ENCODE peak calls at places on chromosomes 16 and 17, in seven cellular contexts. W is H9, Q is IMR-90, U is mesenchymal stem cell, Y is H1, J is mesendoderm, I is trophoblast cell. T is an unnamed sample.

GRCh38 chr17:80028030-80028429 is 7.6 kb downstream of the TBC1D16 start:
- DNase-seq in W (no peak), Q (no peak), U (no peak), Y (no peak), J (no peak), I (no peak), T (no peak)

GRCh38 chr17:53724726-53725125 is 98.0 kb upstream of the KIF2B start:
- DNase-seq in W (no peak), Q (no peak), U (no peak), Y (no peak), J (no peak), I (no peak), T (no peak)

GRCh38 chr17:66526827-66527226 is 224.4 kb downstream of the PRKCA start:
- DNase-seq in W (no peak), Q (no peak), U (peak; percentile 33), Y (no peak), J (no peak), I (no peak), T (no peak)

GRCh38 chr16:55575621-55576020 is 9.1 kb downstream of the CAPNS2 start:
- DNase-seq in W (no peak), Q (no peak), U (no peak), Y (no peak), J (no peak), I (no peak), T (no peak)

GRCh38 chr16:57000271-57001025 is 11.1 kb downstream of the NLRC5 start:
- DNase-seq in W (no peak), Q (peak; percentile 97), U (peak; percentile 93), Y (no peak), J (no peak), I (no peak), T (no peak)

GRCh38 chr17:8430966-8431365 is 4.7 kb upstream of the NDEL1 start:
- DNase-seq in W (no peak), Q (peak; percentile 22), U (no peak), Y (no peak), J (no peak), I (no peak), T (no peak)

GRCh38 chr16:87297918-87298631 is 19.1 kb downstream of the C16orf95 start:
- DNase-seq in W (peak; percentile 70), Q (peak; percentile 10), U (peak; percentile 43), Y (peak; percentile 85), J (peak; percentile 69), I (no peak), T (peak; percentile 63)

GRCh38 chr17:74051348-74051747 is 152.1 kb upstream of the RPL38 start:
- DNase-seq in W (no peak), Q (no peak), U (no peak), Y (no peak), J (no peak), I (no peak), T (no peak)

GRCh38 chr17:8041249-8041928 is 2.5 kb downstream of the ALOX15B start:
- DNase-seq in W (no peak), Q (peak; percentile 73), U (peak; percentile 83), Y (no peak), J (peak; percentile 65), I (peak; percentile 41), T (peak; percentile 38)

GRCh38 chr17:82807562-82807961 is 32.3 kb downstream of the ZNF750 start:
- DNase-seq in W (no peak), Q (no peak), U (no peak), Y (no peak), J (no peak), I (no peak), T (no peak)

GRCh38 chr17:67974186-67974585 is 22.1 kb downstream of the C17orf58 start:
- DNase-seq in W (peak; percentile 72), Q (no peak), U (peak; percentile 69), Y (no peak), J (peak; percentile 85), I (no peak), T (no peak)

GRCh38 chr16:11909653-11910551 is 5.9 kb downstream of the GSPT1 start:
- DNase-seq in W (no peak), Q (peak; percentile 73), U (peak; percentile 76), Y (no peak), J (no peak), I (no peak), T (no peak)

GRCh38 chr17:27989046-27989445 is 53.4 kb upstream of the NLK start:
- DNase-seq in W (no peak), Q (no peak), U (no peak), Y (no peak), J (no peak), I (no peak), T (no peak)
- H2AK5ac ChIP-seq in W (no peak overlapping the region), Q (no peak overlapping the region), U (no peak overlapping the region), Y (no peak overlapping the region), J (no peak overlapping the region), I (no peak overlapping the region), T (no peak overlapping the region)

GRCh38 chr16:19881028-19881427 is 3.6 kb downstream of the GPRC5B start:
- DNase-seq in W (no peak), Q (no peak), U (no peak), Y (no peak), J (no peak), I (no peak), T (no peak)
- H3K9ac ChIP-seq in W (no peak overlapping the region), Q (no peak overlapping the region), U (no peak overlapping the region), Y (no peak overlapping the region), J (no peak overlapping the region), I (no peak overlapping the region), T (no peak overlapping the region)

DNA sequence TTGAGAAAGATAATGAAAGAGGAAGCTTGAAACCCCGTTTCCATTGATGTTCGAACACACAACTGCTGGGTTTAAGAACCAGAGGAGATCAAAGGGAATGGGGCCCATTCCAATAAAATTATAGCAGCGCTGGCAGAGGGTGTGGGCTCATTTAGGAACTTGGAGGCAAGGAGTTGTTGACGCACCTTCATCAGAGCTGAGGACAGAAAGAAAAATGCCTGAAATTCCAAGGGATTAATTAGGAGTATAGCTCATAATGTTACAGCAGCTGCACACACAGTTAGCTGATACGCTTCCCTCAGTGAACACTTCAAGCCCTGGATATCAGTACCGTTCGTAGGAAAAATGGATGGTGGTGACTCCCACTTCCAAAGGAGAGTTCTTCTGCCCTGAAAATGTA is 127.2 kb downstream of the AXIN2 start:
- DNase-seq in W (no peak), Q (no peak), U (no peak), Y (no peak), J (no peak), I (no peak), T (no peak)
- H2AK5ac ChIP-seq in W (no peak overlapping the region), Q (no peak overlapping the region), U (no peak overlapping the region), Y (no peak overlapping the region), J (no peak overlapping the region), I (no peak overlapping the region), T (no peak overlapping the region)

GRCh38 chr17:410674-411401 is 58.2 kb upstream of the RPH3AL start:
- DNase-seq in W (peak; percentile 61), Q (peak; percentile 12), U (peak; percentile 18), Y (peak; percentile 52), J (peak; percentile 46), I (no peak), T (peak; percentile 31)
- H3K9ac ChIP-seq in W (peak overlapping the region; percentile 36), Q (peak overlapping the region; percentile 59), U (peak overlapping the region; percentile 98), Y (peak overlapping the region; percentile 54), J (peak overlapping the region; percentile 81), I (peak overlapping the region; percentile 73), T (peak overlapping the region; percentile 65)

DNA sequence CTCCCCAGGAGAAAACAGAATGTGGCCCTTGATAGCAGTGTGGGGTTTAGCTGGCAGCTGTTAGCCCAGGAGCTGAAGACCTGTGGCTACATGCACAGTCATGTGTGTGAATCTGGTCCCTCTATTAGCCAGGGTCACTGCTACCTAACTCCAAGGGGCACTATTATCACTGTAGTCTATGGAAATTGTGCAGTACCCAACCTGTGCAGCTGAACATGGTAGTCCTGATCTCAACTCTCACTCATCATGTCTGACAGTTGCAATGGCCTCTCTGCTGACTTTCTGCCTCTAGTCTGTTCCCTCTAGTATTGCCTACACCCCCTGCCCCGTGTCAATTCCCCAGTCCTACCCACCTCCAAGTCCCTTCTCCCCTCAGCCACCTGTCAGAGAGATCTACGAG is 67.4 kb downstream of the RAB11FIP4 start:
- DNase-seq in W (no peak), Q (no peak), U (no peak), Y (no peak), J (no peak), I (no peak), T (no peak)
- H2AK5ac ChIP-seq in W (no peak overlapping the region), Q (no peak overlapping the region), U (no peak overlapping the region), Y (no peak overlapping the region), J (peak overlapping the region; percentile 32), I (no peak overlapping the region), T (peak overlapping the region; percentile 22)

GRCh38 chr17:4375039-4375748 is 8.7 kb upstream of the UBE2G1 start:
- DNase-seq in W (no peak), Q (no peak), U (no peak), Y (no peak), J (no peak), I (no peak), T (no peak)
- H3K9ac ChIP-seq in W (no peak overlapping the region), Q (no peak overlapping the region), U (no peak overlapping the region), Y (no peak overlapping the region), J (no peak overlapping the region), I (no peak overlapping the region), T (no peak overlapping the region)

T was measured in neuronal stem cell.